ENCODE peak calls at places on chromosome 5, in ten cellular contexts. N is kidney epithelial cell, J is colonic mucosa, K is kidney, L is coronary artery, E is heart right ventricle, P is A673, O is body of pancreas, Q is right lobe of liver, W is tibial artery. M is an unnamed sample.

GRCh38 chr5:28403846-28404245 is 1365.5 kb upstream of the CDH9 start:
- DNase-seq in N (no peak), J (no peak), K (no peak), L (no peak), E (no peak), P (peak), O (no peak), Q (no peak), W (no peak), M (no peak)

GRCh38 chr5:16593630-16594029 is 23.2 kb downstream of the RETREG1 start:
- DNase-seq in N (no peak), J (no peak), K (no peak), L (no peak), E (no peak), P (no peak), O (no peak), Q (no peak), W (no peak), M (no peak)

GRCh38 chr5:111703662-111704061 is 53.3 kb downstream of the NREP start:
- DNase-seq in N (no peak), J (no peak), K (no peak), L (no peak), E (no peak), P (no peak), O (no peak), Q (no peak), W (no peak), M (no peak)

GRCh38 chr5:104186510-104186909 is 623.9 kb upstream of the NUDT12 start:
- DNase-seq in N (no peak), J (no peak), K (no peak), L (no peak), E (no peak), P (no peak), O (no peak), Q (no peak), W (no peak), M (no peak)

GRCh38 chr5:135102716-135103696 is 69.0 kb upstream of the PITX1 start:
- DNase-seq in N (no peak), J (no peak), K (no peak), L (peak), E (no peak), P (no peak), O (no peak), Q (no peak), W (no peak), M (peak)

GRCh38 chr5:157451806-157452205 is 8.2 kb upstream of the NIPAL4 start:
- DNase-seq in N (no peak), J (no peak), K (no peak), L (peak), E (no peak), P (no peak), O (no peak), Q (no peak), W (no peak), M (no peak)

GRCh38 chr5:148454576-148454975 is 70.8 kb downstream of the FBXO38 start:
- DNase-seq in N (no peak), J (no peak), K (no peak), L (no peak), E (peak), P (no peak), O (no peak), Q (no peak), W (no peak), M (no peak)

GRCh38 chr5:55692509-55692908 is 19.6 kb downstream of the SLC38A9 start:
- DNase-seq in N (no peak), J (no peak), K (no peak), L (no peak), E (no peak), P (no peak), O (no peak), Q (no peak), W (no peak), M (no peak)

GRCh38 chr5:58887721-58888409 is 305.0 kb downstream of the RAB3C start:
- DNase-seq in N (no peak), J (no peak), K (peak), L (peak), E (peak), P (no peak), O (peak), Q (no peak), W (peak), M (peak)

GRCh38 chr5:44388504-44389409 is 463 bp downstream of the FGF10 start:
- DNase-seq in N (no peak), J (no peak), K (peak), L (peak), E (peak), P (peak), O (peak), Q (no peak), W (no peak), M (peak)

GRCh38 chr5:135462304-135462703 is 10.2 kb upstream of the TIFAB start:
- DNase-seq in N (no peak), J (peak), K (peak), L (no peak), E (no peak), P (peak), O (peak), Q (no peak), W (no peak), M (peak)

GRCh38 chr5:59799668-59800374 is 93.7 kb downstream of the PDE4D start:
- DNase-seq in N (no peak), J (peak), K (no peak), L (no peak), E (no peak), P (peak), O (no peak), Q (no peak), W (no peak), M (no peak)

GRCh38 chr5:150309101-150309897 is 6.6 kb upstream of the ARSI start:
- DNase-seq in N (no peak), J (no peak), K (no peak), L (no peak), E (no peak), P (no peak), O (no peak), Q (no peak), W (no peak), M (no peak)

GRCh38 chr5:126395198-126395597 is 28.0 kb upstream of the GRAMD2B start:
- DNase-seq in N (no peak), J (no peak), K (no peak), L (no peak), E (no peak), P (no peak), O (no peak), Q (no peak), W (no peak), M (no peak)

DNA sequence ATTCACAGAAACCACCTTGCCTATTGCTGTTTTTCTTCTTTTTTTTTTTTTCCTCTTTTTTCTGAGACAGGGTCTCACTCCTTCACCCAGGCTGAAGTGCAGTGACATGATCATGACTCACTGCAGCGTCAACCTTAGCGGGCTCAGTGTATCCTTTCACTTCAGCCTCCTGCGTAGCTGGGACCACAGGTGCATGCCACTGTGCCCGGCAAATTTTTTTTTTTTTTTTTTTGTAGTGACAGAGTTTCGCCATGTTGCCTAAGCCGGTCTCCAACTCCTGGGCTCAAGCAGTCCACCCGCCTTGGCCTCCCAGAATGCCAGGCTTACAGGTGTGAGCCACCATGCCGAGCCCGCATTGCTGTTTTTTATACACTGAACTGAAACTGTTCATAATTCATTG is 13.8 kb downstream of the MAP3K1 start:
- DNase-seq in N (peak), J (no peak), K (no peak), L (no peak), E (no peak), P (no peak), O (no peak), Q (no peak), W (no peak), M (no peak)
- H3K4me3 ChIP-seq in N (no peak), J (no peak), K (no peak), L (no peak), E (no peak), P (no peak), O (no peak), Q (no peak), W (no peak), M (no peak)

GRCh38 chr5:11602298-11602697 is 301.9 kb downstream of the CTNND2 start:
- DNase-seq in N (no peak), J (no peak), K (no peak), L (no peak), E (no peak), P (no peak), O (no peak), Q (no peak), W (no peak), M (no peak)
- H3K4me3 ChIP-seq in N (no peak), J (no peak), K (no peak), L (no peak), E (no peak), P (no peak), O (no peak), Q (no peak), W (no peak), M (no peak)

GRCh38 chr5:142800776-142801494 is 30.8 kb downstream of the ARHGAP26 start:
- DNase-seq in N (no peak), J (no peak), K (no peak), L (no peak), E (no peak), P (no peak), O (no peak), Q (no peak), W (no peak), M (no peak)
- H3K4me3 ChIP-seq in N (no peak), J (no peak), K (no peak), L (no peak), E (no peak), P (no peak), O (no peak), Q (no peak), W (no peak), M (no peak)

DNA sequence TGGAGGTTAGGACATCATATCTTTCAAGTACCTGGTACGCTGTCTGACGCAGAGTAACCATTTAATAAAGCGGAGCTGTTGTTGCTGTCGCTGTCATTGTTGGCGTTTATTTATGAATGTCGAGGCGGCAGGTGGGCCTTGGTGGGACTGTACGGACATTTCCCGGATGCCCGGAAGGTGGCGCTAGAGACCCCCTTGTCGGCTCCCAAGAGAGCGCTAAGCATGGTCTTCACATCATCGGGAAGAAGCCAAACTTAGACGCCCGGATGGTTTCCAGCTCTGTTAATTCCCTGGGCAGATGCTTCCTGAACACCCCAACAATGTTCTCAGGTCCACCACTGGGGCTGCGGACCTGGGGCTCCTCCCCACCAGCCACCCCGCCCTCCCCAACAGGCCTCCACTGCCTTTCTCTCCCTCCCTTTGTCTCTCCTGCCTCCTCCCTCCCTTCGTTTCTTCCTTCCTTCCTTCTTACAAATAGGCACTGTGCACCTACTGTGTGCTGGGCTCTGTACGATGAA is 54.1 kb downstream of the DUSP1 start:
- DNase-seq in N (peak), J (peak), K (peak), L (no peak), E (peak), P (peak), O (peak), Q (peak), W (peak), M (peak)
- H3K4me3 ChIP-seq in N (no peak), J (no peak), K (no peak), L (peak), E (no peak), P (no peak), O (no peak), Q (no peak), W (peak), M (no peak)

GRCh38 chr5:78845487-78845886 is 139.6 kb downstream of the ARSB start:
- DNase-seq in N (no peak), J (no peak), K (no peak), L (no peak), E (no peak), P (no peak), O (no peak), Q (no peak), W (no peak), M (no peak)
- H3K4me3 ChIP-seq in N (no peak), J (no peak), K (no peak), L (no peak), E (no peak), P (no peak), O (no peak), Q (no peak), W (no peak), M (no peak)

DNA sequence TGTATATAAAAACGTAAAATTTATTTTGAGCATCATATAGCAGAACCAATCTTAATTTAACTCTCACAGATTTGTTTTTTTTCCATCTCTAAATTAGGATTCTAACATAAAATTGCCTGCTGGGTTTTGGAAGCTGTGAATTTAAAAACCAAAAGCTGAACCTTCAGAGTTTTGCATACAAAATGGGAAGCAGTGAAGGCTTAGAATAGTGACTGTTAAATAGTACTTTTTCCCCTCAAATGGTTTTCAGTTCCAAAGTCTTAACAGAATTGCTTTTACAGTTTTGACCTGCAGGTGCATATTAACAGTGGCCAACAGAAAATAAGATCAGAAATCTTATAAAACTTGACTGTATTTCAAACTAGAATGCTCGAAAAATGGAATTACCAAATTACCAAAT is 55.1 kb upstream of the LVRN start:
- DNase-seq in N (no peak), J (no peak), K (no peak), L (no peak), E (no peak), P (no peak), O (no peak), Q (no peak), W (no peak), M (no peak)
- H3K4me3 ChIP-seq in N (no peak), J (no peak), K (no peak), L (no peak), E (no peak), P (no peak), O (no peak), Q (no peak), W (no peak), M (no peak)

GRCh38 chr5:53246042-53246836 is 136.7 kb upstream of the MOCS2 start:
- DNase-seq in N (peak), J (no peak), K (no peak), L (no peak), E (no peak), P (no peak), O (no peak), Q (no peak), W (no peak), M (no peak)
- H3K4me3 ChIP-seq in N (no peak), J (no peak), K (no peak), L (peak), E (no peak), P (no peak), O (no peak), Q (no peak), W (peak), M (no peak)